ENCODE peak calls at places on chromosomes 13 and 19, in four cellular contexts. A, N, I and M are unnamed samples.

GRCh38 chr13:72960541-72960940 is 98.3 kb upstream of the KLF5 start:
- DNase-seq in A (no peak), N (no peak), I (no peak), M (no peak)

GRCh38 chr13:113275387-113275786 is 21.7 kb upstream of the LAMP1 start:
- DNase-seq in A (peak), N (peak), I (peak), M (peak)

GRCh38 chr13:84917252-84917878 is 881.9 kb downstream of the SLITRK6 start:
- DNase-seq in A (peak), N (peak), I (no peak), M (no peak)

GRCh38 chr13:38382946-38383345 is 33.3 kb downstream of the UFM1 start:
- DNase-seq in A (no peak), N (no peak), I (no peak), M (no peak)

GRCh38 chr13:23899555-23899954 is 2.3 kb upstream of the C1QTNF9B start:
- DNase-seq in A (peak), N (peak), I (no peak), M (no peak)

GRCh38 chr19:28437390-28438346 is 775.3 kb downstream of the UQCRFS1 start:
- DNase-seq in A (no peak), N (no peak), I (no peak), M (no peak)

GRCh38 chr13:93987458-93987857 is 492.0 kb downstream of the DCT start:
- DNase-seq in A (no peak), N (no peak), I (no peak), M (no peak)

GRCh38 chr19:703651-704446 is 4.9 kb upstream of the PALM start:
- DNase-seq in A (peak), N (peak), I (peak), M (peak)

GRCh38 chr19:16441661-16442071 is 30.1 kb downstream of the EPS15L1 start:
- DNase-seq in A (peak), N (peak), I (no peak), M (no peak)

GRCh38 chr13:30119476-30119875 is 187.9 kb downstream of the KATNAL1 start:
- DNase-seq in A (no peak), N (peak), I (no peak), M (no peak)

GRCh38 chr13:97131447-97131846 is 90.7 kb upstream of the MBNL2 start:
- DNase-seq in A (no peak), N (no peak), I (no peak), M (no peak)

GRCh38 chr13:61417171-61417570 is 1.5 kb upstream of the PCDH20 start:
- DNase-seq in A (no peak), N (no peak), I (no peak), M (no peak)

GRCh38 chr19:29714953-29715694 is at the start of gene C19orf12:
- DNase-seq in A (peak), N (peak), I (peak), M (peak)

GRCh38 chr13:51181752-51182383 is 40.3 kb upstream of the FAM124A start:
- DNase-seq in A (no peak), N (no peak), I (no peak), M (no peak)

GRCh38 chr13:44218501-44219240 is 155.0 kb upstream of the SERP2 start:
- DNase-seq in A (no peak), N (no peak), I (peak), M (peak)

GRCh38 chr19:30407310-30407709 is 35.1 kb downstream of the ZNF536 start:
- DNase-seq in A (no peak), N (no peak), I (no peak), M (no peak)

GRCh38 chr19:50661087-50661486 is 11.8 kb downstream of the C19orf81 start:
- DNase-seq in A (no peak), N (no peak), I (no peak), M (no peak)

GRCh38 chr13:102212729-102213128 is 189.1 kb downstream of the FGF14 start:
- DNase-seq in A (no peak), N (no peak), I (no peak), M (no peak)

GRCh38 chr19:6753178-6754031 is 13.8 kb downstream of the SH2D3A start:
- DNase-seq in A (peak), N (peak), I (peak), M (peak)

GRCh38 chr13:34416833-34417425 is 525.1 kb upstream of the NBEA start:
- DNase-seq in A (no peak), N (no peak), I (no peak), M (no peak)

GRCh38 chr19:19137556-19138109 is 645 bp downstream of the TMEM161A start:
- DNase-seq in A (no peak), N (no peak), I (no peak), M (no peak)

GRCh38 chr19:32674153-32674958 is 624 bp downstream of the ANKRD27 start:
- DNase-seq in A (no peak), N (peak), I (no peak), M (no peak)

GRCh38 chr19:29370276-29370675 is 155.5 kb upstream of the VSTM2B start:
- DNase-seq in A (no peak), N (no peak), I (no peak), M (no peak)

GRCh38 chr19:6215701-6216235 is 64.0 kb downstream of the MLLT1 start:
- DNase-seq in A (no peak), N (no peak), I (no peak), M (no peak)

GRCh38 chr19:49678970-49679831 is 2.1 kb downstream of the PRMT1 start:
- DNase-seq in A (no peak), N (no peak), I (no peak), M (no peak)

GRCh38 chr13:31946091-31946770 is 85.3 kb upstream of the FRY start:
- DNase-seq in A (no peak), N (no peak), I (no peak), M (no peak)

GRCh38 chr19:53537523-53538377 is at the start of gene ZNF331:
- DNase-seq in A (peak), N (peak), I (peak), M (peak)

GRCh38 chr19:18594096-18594823 is 5.7 kb downstream of the REX1BD start:
- DNase-seq in A (peak), N (peak), I (peak), M (peak)

GRCh38 chr13:45728759-45729158 is 26.6 kb downstream of the CBY2 start:
- DNase-seq in A (peak), N (peak), I (no peak), M (no peak)

GRCh38 chr13:113959198-113959597 is 14.7 kb downstream of the C13orf46 start:
- DNase-seq in A (no peak), N (no peak), I (no peak), M (peak)

GRCh38 chr13:20702530-20702929 is 969 bp upstream of the IL17D start:
- DNase-seq in A (no peak), N (peak), I (no peak), M (no peak)

GRCh38 chr13:24220086-24220703 is 59.7 kb downstream of the SPATA13 start:
- DNase-seq in A (peak), N (peak), I (peak), M (peak)

GRCh38 chr19:10305139-10305806 is 4.3 kb downstream of the ZGLP1 start:
- DNase-seq in A (no peak), N (peak), I (no peak), M (no peak)

GRCh38 chr13:24629320-24629719 is 50.9 kb upstream of the ATP12A start:
- DNase-seq in A (no peak), N (no peak), I (no peak), M (no peak)

GRCh38 chr19:36707134-36707533 is 19.7 kb downstream of the ZNF567 start:
- DNase-seq in A (no peak), N (no peak), I (no peak), M (no peak)

GRCh38 chr19:6362024-6362344 is 653 bp downstream of the CLPP start:
- DNase-seq in A (no peak), N (no peak), I (peak), M (peak)

GRCh38 chr13:26618726-26619125 is 61.2 kb downstream of the WASF3 start:
- DNase-seq in A (no peak), N (no peak), I (no peak), M (no peak)

GRCh38 chr13:80199585-80200292 is 141.2 kb downstream of the SPRY2 start:
- DNase-seq in A (no peak), N (no peak), I (no peak), M (no peak)
- TF ChIP-seq POLR2A in A (no peak), N (no peak), I (no peak), M (no peak)

GRCh38 chr19:55647732-55648656 is at the start of gene CCDC106:
- DNase-seq in A (peak), N (peak), I (peak), M (peak)
- TF ChIP-seq POLR2A in A (no peak), N (no peak), I (no peak), M (no peak)

GRCh38 chr19:42283248-42284065 is 14.4 kb downstream of the CIC start:
- DNase-seq in A (peak), N (peak), I (peak), M (peak)
- TF ChIP-seq POLR2A in A (peak), N (no peak), I (peak), M (no peak)

GRCh38 chr13:110860986-110861385 is 53.9 kb downstream of the ANKRD10 start:
- DNase-seq in A (no peak), N (no peak), I (no peak), M (no peak)
- TF ChIP-seq POLR2A in A (no peak), N (no peak), I (no peak), M (no peak)